ENCODE peak calls at places on chromosomes 5 and 9, in nine cellular contexts. M, S, U, C, X, E, W, B and Q are unnamed samples.

GRCh38 chr9:93813221-93813620 is 141.9 kb downstream of the BARX1 start:
- DNase-seq in M (no peak), S (no peak), U (no peak), C (no peak), X (no peak), E (no peak), W (no peak), B (no peak), Q (no peak)

GRCh38 chr9:113056191-113057106 is at the start of gene ZFP37:
- DNase-seq in M (peak; percentile 95), S (peak; percentile 71), U (peak; percentile 87), C (peak; percentile 98), X (peak; percentile 96), E (peak; percentile 95), W (peak; percentile 76), B (peak; percentile 98), Q (peak; percentile 89)

GRCh38 chr5:80346055-80346454 is 26.3 kb downstream of the SPZ1 start:
- DNase-seq in M (peak; percentile 33), S (peak; percentile 47), U (no peak), C (peak; percentile 2), X (peak; percentile 2), E (no peak), W (peak; percentile 13), B (no peak), Q (no peak)

GRCh38 chr9:94554439-94555331 is at the start of gene PCAT7:
- DNase-seq in M (peak; percentile 93), S (peak; percentile 87), U (peak; percentile 35), C (peak; percentile 59), X (no peak), E (no peak), W (peak; percentile 53), B (no peak), Q (peak; percentile 13)

GRCh38 chr9:98191615-98192502 is 578 bp downstream of the CORO2A start:
- DNase-seq in M (peak; percentile 45), S (no peak), U (peak; percentile 54), C (no peak), X (no peak), E (peak; percentile 17), W (no peak), B (no peak), Q (no peak)

GRCh38 chr5:665541-665955 is 27.6 kb downstream of the TPPP start:
- DNase-seq in M (no peak), S (no peak), U (no peak), C (no peak), X (no peak), E (no peak), W (no peak), B (peak; percentile 56), Q (no peak)

GRCh38 chr5:123157797-123158528 is 68.9 kb downstream of the PRDM6 start:
- DNase-seq in M (no peak), S (no peak), U (no peak), C (peak; percentile 59), X (peak; percentile 88), E (no peak), W (no peak), B (no peak), Q (no peak)

GRCh38 chr5:154194348-154195329 is 4.1 kb downstream of the GALNT10 start:
- DNase-seq in M (peak; percentile 64), S (no peak), U (no peak), C (peak; percentile 70), X (peak; percentile 79), E (no peak), W (no peak), B (no peak), Q (no peak)

GRCh38 chr5:56440871-56441740 is 208.0 kb upstream of the ANKRD55 start:
- DNase-seq in M (no peak), S (no peak), U (no peak), C (peak; percentile 88), X (peak; percentile 66), E (no peak), W (no peak), B (no peak), Q (no peak)

GRCh38 chr9:88291853-88292252 is 96.4 kb upstream of the SPIN1 start:
- DNase-seq in M (no peak), S (no peak), U (no peak), C (no peak), X (no peak), E (no peak), W (no peak), B (no peak), Q (no peak)

GRCh38 chr9:136365775-136366223 is 2.3 kb upstream of the DNLZ start:
- DNase-seq in M (no peak), S (no peak), U (no peak), C (no peak), X (no peak), E (no peak), W (no peak), B (no peak), Q (no peak)

GRCh38 chr9:92059669-92060068 is 55.5 kb downstream of the SPTLC1 start:
- DNase-seq in M (peak; percentile 7), S (no peak), U (no peak), C (no peak), X (no peak), E (no peak), W (no peak), B (no peak), Q (no peak)

GRCh38 chr5:9156282-9156681 is 389.6 kb downstream of the SEMA5A start:
- DNase-seq in M (peak; percentile 74), S (no peak), U (no peak), C (peak; percentile 60), X (peak; percentile 44), E (peak; percentile 16), W (peak; percentile 10), B (no peak), Q (peak; percentile 18)

GRCh38 chr9:132381966-132382541 is 24.6 kb downstream of the TTF1 start:
- DNase-seq in M (no peak), S (peak; percentile 63), U (no peak), C (no peak), X (no peak), E (no peak), W (no peak), B (no peak), Q (peak; percentile 82)
- H3K4me3 ChIP-seq in M (no peak overlapping the region), S (peak overlapping the region; percentile 55), U (no peak overlapping the region), C (no peak overlapping the region), X (no peak overlapping the region), E (no peak overlapping the region), W (no peak overlapping the region), B (no peak overlapping the region), Q (peak overlapping the region; percentile 25)

DNA sequence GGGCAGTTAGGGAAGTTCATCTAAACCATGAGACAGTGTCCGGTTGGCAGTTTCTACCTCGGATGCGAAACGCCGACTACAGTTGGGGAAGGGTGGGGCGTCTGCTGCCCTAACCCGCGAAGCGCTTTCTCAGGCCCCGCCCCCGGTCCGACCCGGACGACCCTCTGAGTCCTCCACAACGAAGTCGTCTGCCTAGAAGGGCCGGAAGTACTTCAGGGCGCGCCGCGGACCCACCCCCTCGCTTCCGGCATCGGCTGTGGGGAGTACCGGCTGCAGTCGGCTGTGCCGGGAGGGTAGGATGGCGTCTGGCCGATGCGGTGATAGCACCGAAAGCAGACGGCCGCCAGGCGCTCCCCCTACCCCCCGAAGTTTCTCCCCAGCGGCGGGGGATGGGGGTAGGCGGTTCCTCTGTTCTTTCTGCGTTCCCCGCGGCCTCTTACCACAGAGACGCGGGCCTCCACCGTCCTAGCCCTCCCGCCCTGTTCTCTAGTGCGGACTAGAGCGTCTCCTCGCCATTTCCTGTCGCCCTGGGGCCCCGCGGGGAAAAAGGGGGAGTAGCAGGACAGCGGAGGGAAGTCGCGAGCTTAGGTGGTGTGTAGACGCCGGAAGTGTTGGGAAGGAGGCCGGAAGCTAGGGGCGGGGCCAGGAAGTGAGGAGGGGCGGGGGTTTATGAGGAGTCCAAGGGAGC is at the start of gene TRIM41:
- DNase-seq in M (peak; percentile 99), S (peak; percentile 99), U (peak; percentile 98), C (peak; percentile 100), X (peak; percentile 99), E (peak; percentile 99), W (peak; percentile 97), B (peak; percentile 100), Q (peak; percentile 100)
- TF ChIP-seq CTCF in M (no peak), S (peak; percentile 12), U (no peak), C (peak; percentile 22), X (peak; percentile 18), E (peak; percentile 42), W (no peak), B (no peak), Q (no peak)

DNA sequence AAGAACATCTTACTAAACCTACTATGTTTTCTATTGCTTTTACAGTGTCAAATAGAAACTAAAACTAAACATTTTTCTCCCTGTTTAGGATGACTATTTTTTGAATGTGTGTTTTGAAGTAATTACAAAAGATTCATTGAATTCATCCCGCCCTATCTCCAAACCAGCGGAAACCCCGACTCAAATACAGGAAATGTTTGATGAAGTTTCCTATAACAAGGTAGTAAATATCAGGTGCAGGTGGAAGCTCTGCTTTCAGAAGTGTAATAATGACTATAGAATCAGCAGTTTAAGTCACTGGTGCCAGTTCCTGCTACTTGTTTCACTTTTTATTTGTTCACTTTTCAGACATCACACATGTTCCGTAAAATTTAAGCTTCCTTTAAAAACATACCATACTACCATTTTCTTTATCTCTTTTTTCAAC is 20.0 kb downstream of the ERAP2 start:
- DNase-seq in M (no peak), S (peak; percentile 78), U (no peak), C (no peak), X (no peak), E (no peak), W (no peak), B (no peak), Q (no peak)
- H3K4me3 ChIP-seq in M (no peak overlapping the region), S (peak overlapping the region; percentile 54), U (no peak overlapping the region), C (no peak overlapping the region), X (no peak overlapping the region), E (no peak overlapping the region), W (no peak overlapping the region), B (no peak overlapping the region), Q (peak overlapping the region; percentile 49)

GRCh38 chr9:10238087-10238486 is 374.7 kb downstream of the PTPRD start:
- DNase-seq in M (no peak), S (no peak), U (no peak), C (no peak), X (no peak), E (no peak), W (no peak), B (no peak), Q (no peak)

GRCh38 chr9:10228082-10228481 is 384.7 kb downstream of the PTPRD start:
- DNase-seq in M (no peak), S (no peak), U (no peak), C (no peak), X (no peak), E (no peak), W (no peak), B (no peak), Q (no peak)

GRCh38 chr9:10226996-10227395 is 385.8 kb downstream of the PTPRD start:
- DNase-seq in M (no peak), S (no peak), U (no peak), C (no peak), X (no peak), E (no peak), W (no peak), B (no peak), Q (no peak)

GRCh38 chr9:10230512-10230911 is 382.3 kb downstream of the PTPRD start:
- DNase-seq in M (no peak), S (peak; percentile 29), U (no peak), C (no peak), X (no peak), E (no peak), W (no peak), B (no peak), Q (no peak)

DNA sequence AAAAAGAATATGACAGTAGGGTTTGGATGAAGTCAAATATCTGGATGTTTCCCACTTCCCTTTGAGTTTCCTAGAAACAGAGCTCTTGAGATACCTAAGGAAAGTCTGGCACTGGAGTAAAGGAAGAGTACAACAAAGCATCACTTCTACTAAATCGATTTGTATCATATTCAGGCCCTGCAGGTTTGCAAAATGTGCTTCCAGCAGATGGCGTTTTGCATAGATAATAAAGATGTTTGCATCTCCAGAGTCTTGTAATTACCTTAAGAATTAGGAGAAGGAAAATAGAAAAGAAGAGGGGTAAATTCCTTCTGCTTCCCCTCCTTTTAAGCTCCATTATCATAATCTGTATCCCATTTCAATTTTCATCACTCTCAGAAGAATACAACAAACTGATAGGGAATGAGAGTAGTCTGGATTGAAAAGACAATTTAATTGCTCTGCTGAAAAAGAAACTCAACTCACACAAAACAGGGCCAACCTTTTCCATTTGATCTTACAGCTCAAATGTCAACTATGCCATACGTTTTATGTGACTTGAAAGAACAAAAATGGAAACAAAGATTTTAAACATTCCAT is 380.4 kb downstream of the PTPRD start:
- DNase-seq in M (no peak), S (no peak), U (no peak), C (peak; percentile 17), X (peak; percentile 9), E (no peak), W (no peak), B (no peak), Q (no peak)
- TF ChIP-seq CTCF in M (peak; percentile 30), S (peak; percentile 21), U (no peak), C (peak; percentile 5), X (peak; percentile 48), E (peak; percentile 36), W (no peak), B (no peak), Q (no peak)